ENCODE peak calls at places on chromosomes 4 and X, in seven cellular contexts. Q is CD8-positive, alpha-beta memory T cell; B is RWPE2; G is uterus; P is HL-60; C is Karpas-422; D is ovary. R is an unnamed sample.

GRCh38 chr4:144583658-144584057 is 62.3 kb upstream of the HHIP start:
- DNase-seq in Q (no peak), B (no peak), G (no peak), P (no peak), C (no peak), D (no peak), R (no peak)

GRCh38 chrX:85213792-85214530 is 29.6 kb downstream of the SATL1 start:
- DNase-seq in Q (no peak), B (no peak), G (no peak), P (no peak), C (no peak), D (no peak), R (no peak)

GRCh38 chr4:53696956-53697685 is 105.8 kb upstream of the LNX1 start:
- DNase-seq in Q (no peak), B (no peak), G (no peak), P (no peak), C (no peak), D (no peak), R (no peak)

GRCh38 chrX:40098264-40099045 is 697 bp upstream of the BCOR start:
- DNase-seq in Q (peak), B (no peak), G (peak), P (no peak), C (peak), D (no peak), R (peak)

GRCh38 chr4:3730422-3730821 is 35.8 kb upstream of the ADRA2C start:
- DNase-seq in Q (no peak), B (no peak), G (no peak), P (no peak), C (no peak), D (no peak), R (no peak)

GRCh38 chr4:25433966-25434667 is 57.1 kb downstream of the ANAPC4 start:
- DNase-seq in Q (no peak), B (no peak), G (no peak), P (no peak), C (no peak), D (no peak), R (no peak)

GRCh38 chr4:7434766-7435150 is at the start of gene PSAPL1:
- DNase-seq in Q (no peak), B (no peak), G (no peak), P (no peak), C (no peak), D (no peak), R (no peak)

GRCh38 chr4:137106733-137107132 is 425.6 kb downstream of the PCDH18 start:
- DNase-seq in Q (no peak), B (no peak), G (no peak), P (no peak), C (no peak), D (no peak), R (no peak)

GRCh38 chrX:148380614-148381561 is 119.5 kb upstream of the AFF2 start:
- DNase-seq in Q (peak), B (no peak), G (no peak), P (peak), C (peak), D (no peak), R (peak)

GRCh38 chr4:1074077-1074476 is 39.3 kb downstream of the RNF212 start:
- DNase-seq in Q (no peak), B (no peak), G (no peak), P (no peak), C (peak), D (no peak), R (no peak)

GRCh38 chrX:133415276-133416105 is at the start of gene GPC4:
- DNase-seq in Q (no peak), B (no peak), G (peak), P (no peak), C (no peak), D (peak), R (peak)

GRCh38 chr4:179836179-179837075 is 2394.2 kb upstream of the AGA start:
- DNase-seq in Q (no peak), B (no peak), G (no peak), P (peak), C (no peak), D (no peak), R (no peak)

GRCh38 chr4:154507170-154507569 is 15.6 kb upstream of the DCHS2 start:
- DNase-seq in Q (no peak), B (no peak), G (no peak), P (no peak), C (no peak), D (no peak), R (no peak)

GRCh38 chrX:34365482-34365881 is 233.4 kb upstream of the FAM47A start:
- DNase-seq in Q (no peak), B (no peak), G (no peak), P (no peak), C (no peak), D (peak), R (peak)

GRCh38 chr4:1939664-1940509 is 68.7 kb downstream of the NSD2 start:
- DNase-seq in Q (no peak), B (no peak), G (no peak), P (no peak), C (no peak), D (no peak), R (peak)

GRCh38 chr4:101345596-101346311 is 1.6 kb downstream of the PPP3CA start:
- DNase-seq in Q (peak), B (peak), G (peak), P (peak), C (peak), D (peak), R (peak)

GRCh38 chr4:46933686-46934085 is 24.6 kb upstream of the COX7B2 start:
- DNase-seq in Q (no peak), B (no peak), G (no peak), P (no peak), C (no peak), D (no peak), R (no peak)

GRCh38 chrX:131595120-131595519 is 51.2 kb downstream of the OR13H1 start:
- DNase-seq in Q (no peak), B (no peak), G (no peak), P (no peak), C (no peak), D (no peak), R (no peak)

GRCh38 chr4:7235030-7235380 is 42.7 kb downstream of the SORCS2 start:
- DNase-seq in Q (no peak), B (no peak), G (no peak), P (no peak), C (no peak), D (no peak), R (no peak)

GRCh38 chr4:2484993-2485392 is 16.1 kb downstream of the RNF4 start:
- DNase-seq in Q (peak), B (no peak), G (peak), P (peak), C (peak), D (no peak), R (no peak)

GRCh38 chr4:161937151-161937550 is 226.6 kb downstream of the FSTL5 start:
- DNase-seq in Q (no peak), B (no peak), G (no peak), P (no peak), C (no peak), D (no peak), R (no peak)

GRCh38 chrX:107672955-107673378 is 44.7 kb downstream of the PRPS1 start:
- DNase-seq in Q (peak), B (peak), G (peak), P (no peak), C (peak), D (peak), R (peak)

GRCh38 chrX:41313419-41313818 is 20.5 kb upstream of the DDX3X start:
- DNase-seq in Q (no peak), B (no peak), G (no peak), P (no peak), C (no peak), D (no peak), R (no peak)

GRCh38 chr4:23458061-23458460 is 431.8 kb downstream of the PPARGC1A start:
- DNase-seq in Q (no peak), B (no peak), G (no peak), P (no peak), C (no peak), D (no peak), R (no peak)

GRCh38 chrX:130851569-130851968 is 51.4 kb downstream of the ENOX2 start:
- DNase-seq in Q (no peak), B (no peak), G (no peak), P (no peak), C (no peak), D (no peak), R (no peak)

GRCh38 chr4:158236304-158237030 is 26.2 kb downstream of the TMEM144 start:
- DNase-seq in Q (no peak), B (no peak), G (no peak), P (no peak), C (no peak), D (no peak), R (no peak)

GRCh38 chr4:30386266-30386895 is 333.8 kb upstream of the PCDH7 start:
- DNase-seq in Q (no peak), B (no peak), G (no peak), P (no peak), C (no peak), D (no peak), R (no peak)

GRCh38 chr4:40718571-40718970 is 31.2 kb upstream of the NSUN7 start:
- DNase-seq in Q (no peak), B (no peak), G (no peak), P (no peak), C (no peak), D (no peak), R (no peak)

GRCh38 chr4:114597410-114598115 is 1.0 kb upstream of the UGT8 start:
- DNase-seq in Q (no peak), B (no peak), G (no peak), P (no peak), C (no peak), D (no peak), R (no peak)

GRCh38 chrX:136623400-136623799 is 24.6 kb upstream of the CD40LG start:
- DNase-seq in Q (no peak), B (no peak), G (no peak), P (no peak), C (no peak), D (no peak), R (no peak)

GRCh38 chrX:46791927-46792825 is 33.3 kb upstream of the SLC9A7 start:
- DNase-seq in Q (no peak), B (peak), G (no peak), P (peak), C (no peak), D (no peak), R (peak)

GRCh38 chr4:92303621-92304027 is at the start of gene GRID2:
- DNase-seq in Q (no peak), B (peak), G (no peak), P (no peak), C (no peak), D (peak), R (peak)

GRCh38 chr4:57424231-57424897 is 314.2 kb upstream of the IGFBP7 start:
- DNase-seq in Q (no peak), B (peak), G (no peak), P (no peak), C (no peak), D (no peak), R (no peak)

GRCh38 chr4:175456131-175456530 is 355.9 kb downstream of the GPM6A start:
- DNase-seq in Q (no peak), B (no peak), G (no peak), P (no peak), C (no peak), D (no peak), R (no peak)

GRCh38 chr4:40621592-40622512 is 7.8 kb downstream of the RBM47 start:
- DNase-seq in Q (no peak), B (peak), G (peak), P (peak), C (peak), D (peak), R (peak)

GRCh38 chr4:139454111-139454600 is at the start of gene RAB33B:
- DNase-seq in Q (no peak), B (no peak), G (no peak), P (no peak), C (peak), D (no peak), R (no peak)

GRCh38 chr4:3516836-3517730 is 15.1 kb downstream of the LRPAP1 start:
- DNase-seq in Q (no peak), B (peak), G (no peak), P (no peak), C (no peak), D (no peak), R (no peak)

GRCh38 chr4:123555500-123556273 is 159.1 kb downstream of the SPRY1 start:
- DNase-seq in Q (no peak), B (peak), G (peak), P (peak), C (no peak), D (peak), R (peak)

GRCh38 chrX:11111947-11112346 is 815 bp downstream of the HCCS start:
- DNase-seq in Q (no peak), B (no peak), G (no peak), P (no peak), C (no peak), D (no peak), R (no peak)

GRCh38 chr4:153186046-153186728 is 18.1 kb upstream of the TRIM2 start:
- DNase-seq in Q (no peak), B (no peak), G (no peak), P (no peak), C (no peak), D (no peak), R (no peak)

DNA sequence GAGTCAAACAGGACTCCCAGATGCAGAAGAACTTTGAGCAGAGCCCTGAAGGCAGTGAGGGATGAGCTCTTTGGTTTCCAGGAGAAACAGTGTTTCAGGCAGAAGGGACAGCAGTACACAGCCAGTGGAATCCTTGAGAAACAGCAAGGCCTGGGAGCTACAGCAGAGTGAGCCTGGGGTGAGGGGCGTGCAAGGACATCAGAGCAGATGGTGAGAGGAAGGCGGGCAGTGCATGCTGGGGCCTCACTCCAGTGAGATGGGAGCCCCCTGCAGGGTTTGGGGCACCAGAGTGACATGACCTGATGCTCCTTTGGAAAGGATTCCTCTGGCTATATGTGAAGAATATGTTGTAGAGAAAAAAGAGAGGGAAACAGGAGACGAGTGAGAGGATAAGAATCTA is 98.1 kb upstream of the EGFL6 start:
- DNase-seq in Q (no peak), B (no peak), G (no peak), P (no peak), C (no peak), D (no peak), R (no peak)
- H3K27ac ChIP-seq in Q (no peak), B (no peak), G (no peak), P (no peak), C (no peak), D (no peak), R (no peak)

GRCh38 chr4:5052424-5052702 is 1.1 kb downstream of the STK32B start:
- DNase-seq in Q (no peak), B (no peak), G (no peak), P (no peak), C (no peak), D (no peak), R (no peak)
- H3K4me3 ChIP-seq in Q (no peak), B (no peak), G (peak), P (no peak), C (no peak), D (peak), R (no peak)

GRCh38 chrX:124347242-124347641 is 879 bp downstream of the SH2D1A start:
- DNase-seq in Q (no peak), B (no peak), G (no peak), P (no peak), C (no peak), D (no peak), R (no peak)

GRCh38 chrX:124346877-124347241 is 496 bp downstream of the SH2D1A start:
- DNase-seq in Q (no peak), B (no peak), G (no peak), P (no peak), C (no peak), D (no peak), R (no peak)

GRCh38 chrX:124346064-124346876 is at the start of gene SH2D1A:
- DNase-seq in Q (no peak), B (no peak), G (no peak), P (no peak), C (no peak), D (no peak), R (no peak)

GRCh38 chrX:124349054-124349453 is 2.7 kb downstream of the SH2D1A start:
- DNase-seq in Q (no peak), B (no peak), G (no peak), P (no peak), C (no peak), D (no peak), R (no peak)

DNA sequence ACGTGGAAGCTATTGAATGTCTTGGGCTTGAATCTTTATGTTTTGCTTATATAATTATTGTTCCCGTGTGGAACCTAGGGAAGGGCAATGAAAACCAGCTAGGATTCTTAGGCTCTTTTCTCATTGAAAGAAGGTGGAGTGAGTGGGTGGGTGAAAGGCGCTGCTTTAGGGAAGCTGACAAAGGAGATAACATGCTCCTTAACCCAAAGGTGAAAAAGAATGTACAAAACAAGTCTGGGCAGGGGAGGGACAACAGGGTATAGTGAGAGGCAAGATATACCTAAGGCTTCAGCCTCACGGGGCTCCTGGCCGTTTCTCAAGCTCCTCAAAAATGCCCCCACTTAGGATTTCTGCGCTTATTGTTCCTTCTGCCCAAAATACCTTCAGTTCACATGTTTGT is 1.8 kb downstream of the SH2D1A start:
- DNase-seq in Q (no peak), B (no peak), G (no peak), P (no peak), C (no peak), D (no peak), R (no peak)
- H3K27ac ChIP-seq in Q (peak), B (no peak), G (no peak), P (no peak), C (no peak), D (no peak), R (no peak)

GRCh38 chr4:120261117-120261516 is 194.5 kb upstream of the MAD2L1 start:
- DNase-seq in Q (no peak), B (no peak), G (no peak), P (no peak), C (no peak), D (no peak), R (no peak)
- H3K4me3 ChIP-seq in Q (no peak), B (no peak), G (no peak), P (no peak), C (no peak), D (no peak), R (no peak)

GRCh38 chr4:142265536-142265935 is 580.6 kb downstream of the INPP4B start:
- DNase-seq in Q (no peak), B (no peak), G (no peak), P (no peak), C (no peak), D (no peak), R (no peak)

GRCh38 chr4:142267101-142267500 is 579.0 kb downstream of the INPP4B start:
- DNase-seq in Q (no peak), B (no peak), G (no peak), P (no peak), C (no peak), D (no peak), R (no peak)

GRCh38 chr4:142265946-142266345 is 580.2 kb downstream of the INPP4B start:
- DNase-seq in Q (no peak), B (no peak), G (no peak), P (no peak), C (no peak), D (no peak), R (no peak)

GRCh38 chr4:142262956-142263355 is 583.1 kb downstream of the INPP4B start:
- DNase-seq in Q (no peak), B (no peak), G (no peak), P (no peak), C (no peak), D (no peak), R (no peak)

DNA sequence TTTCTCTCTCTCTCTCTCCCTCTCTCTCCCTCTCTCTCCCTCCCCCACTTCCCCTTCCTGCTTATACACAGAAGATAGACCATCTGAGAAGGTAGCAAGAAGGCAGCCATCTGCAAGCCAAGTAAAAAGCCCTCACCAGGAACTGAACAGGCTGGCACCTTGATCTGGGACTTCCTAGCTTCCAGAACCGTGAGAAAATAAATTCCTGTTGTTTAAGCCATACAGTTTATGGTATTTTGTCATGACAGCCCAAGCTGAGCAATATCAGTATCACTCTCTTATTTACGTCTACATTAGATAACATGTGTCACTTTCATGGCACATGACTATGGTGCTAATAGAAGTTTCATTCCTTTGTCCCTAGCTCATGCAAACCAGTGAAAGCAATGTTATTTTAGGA is 581.1 kb downstream of the INPP4B start:
- DNase-seq in Q (no peak), B (no peak), G (no peak), P (no peak), C (no peak), D (no peak), R (peak)
- H3K27ac ChIP-seq in Q (no peak), B (no peak), G (no peak), P (no peak), C (no peak), D (no peak), R (peak)

DNA sequence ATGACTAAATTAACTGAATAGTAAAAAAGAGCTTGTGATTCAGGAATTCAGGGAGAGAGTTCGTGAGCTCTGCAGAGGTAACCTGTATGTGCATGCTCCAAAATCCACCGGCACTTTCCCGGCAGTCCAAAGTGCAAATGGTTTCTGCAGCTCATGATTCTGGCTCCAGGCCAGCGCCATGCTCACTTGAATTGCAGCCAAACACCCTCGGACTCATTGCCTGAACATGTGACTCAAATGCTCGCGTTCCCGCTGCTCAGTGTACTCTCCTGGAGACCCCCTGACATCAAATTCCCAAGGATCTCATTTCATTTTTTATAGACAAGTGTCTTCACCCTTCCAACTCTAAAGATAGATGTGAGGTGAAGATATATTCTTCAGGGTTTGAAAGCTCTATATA is 44.1 kb upstream of the SH3RF1 start:
- DNase-seq in Q (no peak), B (peak), G (peak), P (no peak), C (no peak), D (peak), R (peak)
- H3K4me3 ChIP-seq in Q (no peak), B (no peak), G (no peak), P (no peak), C (no peak), D (no peak), R (no peak)

R was measured in SJSA1.